ENCODE peak calls at places on chromosomes 3 and 15, in five cellular contexts. U is A549, I is sigmoid colon, C is suprapubic skin, X is HepG2. V is an unnamed sample.

GRCh38 chr3:46461971-46462910 is 2.5 kb downstream of the LTF start:
- DNase-seq in U (no peak), I (no peak), C (peak; percentile 18), X (no peak), V (no peak)

GRCh38 chr3:158094917-158095301 is 11.3 kb downstream of the SHOX2 start:
- DNase-seq in U (no peak), I (no peak), C (peak; percentile 49), X (no peak), V (no peak)

GRCh38 chr3:52473031-52473430 is 17.6 kb downstream of the NISCH start:
- DNase-seq in U (no peak), I (no peak), C (no peak), X (no peak), V (no peak)

GRCh38 chr15:74735305-74735704 is 10.0 kb upstream of the CYP1A1 start:
- DNase-seq in U (no peak), I (peak; percentile 4), C (no peak), X (no peak), V (no peak)

GRCh38 chr15:40087991-40088928 is 20.4 kb downstream of the BMF start:
- DNase-seq in U (no peak), I (peak; percentile 86), C (peak; percentile 70), X (peak; percentile 92), V (peak; percentile 67)

GRCh38 chr15:45179221-45179985 is 8.4 kb downstream of the SHF start:
- DNase-seq in U (peak; percentile 43), I (no peak), C (no peak), X (peak; percentile 48), V (no peak)

GRCh38 chr15:33068007-33068441 is 126.5 kb downstream of the FMN1 start:
- DNase-seq in U (peak; percentile 67), I (peak; percentile 74), C (peak; percentile 83), X (peak; percentile 66), V (no peak)

GRCh38 chr3:55488398-55489055 is 1.4 kb upstream of the WNT5A start:
- DNase-seq in U (peak; percentile 37), I (peak; percentile 89), C (peak; percentile 69), X (no peak), V (peak; percentile 83)

GRCh38 chr3:126481808-126482502 is 6.3 kb upstream of the ZXDC start:
- DNase-seq in U (no peak), I (no peak), C (peak; percentile 63), X (peak; percentile 71), V (no peak)

GRCh38 chr15:33370225-33371020 is 59.7 kb downstream of the RYR3 start:
- DNase-seq in U (no peak), I (no peak), C (no peak), X (no peak), V (no peak)

GRCh38 chr3:15536856-15537255 is 15.3 kb upstream of the COLQ start:
- DNase-seq in U (no peak), I (no peak), C (no peak), X (no peak), V (no peak)

GRCh38 chr3:173584834-173585831 is 187.6 kb downstream of the NLGN1 start:
- DNase-seq in U (peak; percentile 1), I (peak; percentile 72), C (no peak), X (no peak), V (no peak)

GRCh38 chr3:50254577-50255250 is 14.2 kb upstream of the SEMA3B start:
- DNase-seq in U (no peak), I (peak; percentile 85), C (peak; percentile 87), X (no peak), V (peak; percentile 33)

GRCh38 chr15:58442122-58442521 is 10.3 kb downstream of the LIPC start:
- DNase-seq in U (peak; percentile 48), I (no peak), C (peak; percentile 8), X (no peak), V (no peak)

GRCh38 chr15:67126551-67127333 is 61.3 kb downstream of the SMAD3 start:
- DNase-seq in U (no peak), I (no peak), C (no peak), X (peak; percentile 72), V (no peak)

GRCh38 chr15:41010335-41010734 is 57.1 kb downstream of the CHAC1 start:
- DNase-seq in U (no peak), I (no peak), C (no peak), X (no peak), V (no peak)

GRCh38 chr15:76108021-76108723 is 48.4 kb downstream of the TMEM266 start:
- DNase-seq in U (no peak), I (no peak), C (no peak), X (no peak), V (no peak)

GRCh38 chr15:44713006-44713966 is 2.0 kb downstream of the B2M start:
- DNase-seq in U (peak; percentile 60), I (no peak), C (no peak), X (peak; percentile 27), V (no peak)

GRCh38 chr3:115999598-115999997 is 376.3 kb downstream of the GAP43 start:
- DNase-seq in U (no peak), I (no peak), C (no peak), X (no peak), V (no peak)

GRCh38 chr3:119497824-119498187 is 541 bp upstream of the TIMMDC1 start:
- DNase-seq in U (peak; percentile 19), I (no peak), C (no peak), X (peak; percentile 20), V (peak; percentile 38)

GRCh38 chr15:98903377-98904018 is 104.1 kb downstream of the PGPEP1L start:
- DNase-seq in U (peak; percentile 80), I (no peak), C (no peak), X (no peak), V (no peak)

GRCh38 chr3:148930785-148931184 is 60.6 kb upstream of the GYG1 start:
- DNase-seq in U (no peak), I (no peak), C (no peak), X (no peak), V (no peak)

GRCh38 chr3:196082471-196082971 is 631 bp upstream of the TFRC start:
- DNase-seq in U (no peak), I (no peak), C (no peak), X (peak; percentile 10), V (no peak)

GRCh38 chr3:196080517-196080841 is 1.4 kb downstream of the TFRC start:
- DNase-seq in U (no peak), I (no peak), C (no peak), X (no peak), V (no peak)

GRCh38 chr3:196080997-196081833 is 675 bp downstream of the TFRC start:
- DNase-seq in U (peak; percentile 30), I (peak; percentile 81), C (peak; percentile 79), X (peak; percentile 35), V (peak; percentile 62)

GRCh38 chr3:196085534-196085933 is 3.6 kb upstream of the TFRC start:
- DNase-seq in U (no peak), I (no peak), C (no peak), X (no peak), V (no peak)

DNA sequence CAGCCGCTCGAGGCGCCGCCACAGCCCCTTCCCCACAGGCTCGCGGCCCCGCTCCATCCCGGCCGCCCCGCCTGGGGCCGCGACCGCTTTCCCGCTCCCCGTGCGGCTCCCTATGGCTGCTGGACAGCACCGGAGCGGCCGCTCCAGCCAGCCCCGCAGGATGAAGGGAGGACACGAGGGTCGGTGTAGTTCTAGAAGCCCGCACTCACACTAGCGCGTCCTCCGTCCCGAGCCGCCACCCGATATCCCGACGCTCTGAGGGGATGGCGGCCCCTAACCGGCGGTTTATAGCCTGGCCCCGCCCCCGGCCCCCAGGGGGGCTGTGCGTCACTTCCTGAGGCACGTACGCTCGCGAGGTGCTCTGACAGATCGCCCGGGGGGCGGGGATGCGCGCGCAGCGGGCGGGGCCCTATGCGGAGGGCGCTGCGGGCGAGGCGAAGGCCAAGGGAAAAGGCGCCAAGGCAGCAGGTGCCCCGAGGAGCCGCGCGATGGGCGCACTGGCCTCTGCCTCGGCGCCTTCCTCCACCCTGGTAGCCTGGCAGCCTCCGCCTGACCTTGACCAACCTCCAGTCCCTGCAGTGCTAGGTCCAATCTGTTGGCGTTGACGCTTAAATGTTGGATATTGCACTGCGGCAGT is at the start of gene TFRC:
- DNase-seq in U (peak; percentile 90), I (peak; percentile 97), C (peak; percentile 96), X (peak; percentile 92), V (peak; percentile 96)
- TF ChIP-seq CTCF in U (no peak), I (no peak), C (no peak), X (peak; percentile 38), V (no peak)

DNA sequence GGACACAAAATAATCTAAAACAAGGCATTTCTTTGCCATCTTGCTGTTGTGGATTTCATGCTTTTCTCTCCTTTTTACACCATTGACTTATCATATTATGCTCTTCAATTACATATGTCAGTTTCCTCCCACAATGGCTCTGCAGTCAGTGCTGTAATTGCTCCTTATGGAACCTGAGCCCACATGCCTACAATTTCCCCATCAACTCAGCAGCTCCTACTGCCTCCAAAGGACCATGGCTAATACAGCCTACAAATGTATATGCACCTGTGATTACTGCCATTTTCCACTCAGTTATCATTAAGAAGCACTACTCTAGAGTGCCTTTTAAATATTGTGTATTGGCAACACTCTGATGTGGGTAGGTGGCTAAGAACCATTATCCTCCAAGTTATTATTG is 30.8 kb downstream of the RTP4 start:
- DNase-seq in U (no peak), I (no peak), C (no peak), X (no peak), V (no peak)
- H3K27ac ChIP-seq in U (no peak overlapping the region), I (no peak overlapping the region), C (no peak overlapping the region), X (no peak overlapping the region), V (no peak overlapping the region)

DNA sequence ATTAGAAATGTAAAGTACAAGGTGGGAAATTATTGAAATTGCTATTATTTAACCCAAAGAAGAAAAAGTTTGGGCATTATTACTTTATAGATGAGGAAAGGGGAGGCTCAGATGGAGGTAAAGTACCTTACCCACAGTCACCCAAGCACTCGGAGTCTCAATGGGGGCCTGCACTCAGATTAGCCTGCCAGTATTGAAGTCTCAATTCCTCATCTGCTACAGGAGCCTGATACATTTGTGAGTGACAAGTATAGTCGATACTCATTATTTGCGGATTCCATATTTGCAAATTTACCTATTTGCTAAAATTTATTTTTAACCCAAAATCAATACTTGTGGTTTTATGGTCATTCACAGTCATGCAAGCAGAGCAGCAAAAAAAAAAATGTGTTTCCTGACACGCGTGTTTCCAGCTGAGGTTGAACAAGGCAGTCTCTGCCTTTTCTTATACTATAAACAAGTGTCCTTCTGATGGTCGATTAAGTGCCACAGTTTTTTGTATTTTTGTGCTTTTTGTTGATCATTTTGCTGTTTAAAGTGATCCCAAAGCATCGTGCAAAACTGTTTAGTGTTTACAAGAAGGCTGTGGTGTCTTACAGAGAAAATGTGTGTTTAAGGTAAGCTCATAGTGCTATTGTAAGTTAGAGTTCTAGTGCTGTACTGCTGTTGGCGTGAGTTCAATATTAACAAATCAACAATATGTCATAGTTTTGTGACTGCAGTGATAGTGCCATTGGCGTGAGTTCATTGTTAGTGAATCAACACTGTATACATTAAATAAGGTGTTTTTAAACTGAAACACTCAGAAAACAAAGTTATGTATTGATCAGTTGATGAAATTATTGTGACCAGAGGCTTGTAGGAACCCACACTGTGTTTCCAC is 48.0 kb downstream of the ARHGEF26 start:
- DNase-seq in U (no peak), I (no peak), C (no peak), X (no peak), V (no peak)
- TF ChIP-seq EP300 in U (no peak), I (no peak), C (no peak), X (no peak), V (no peak)

GRCh38 chr15:46411900-46412299 is 777.1 kb downstream of the SQOR start:
- DNase-seq in U (no peak), I (no peak), C (no peak), X (no peak), V (no peak)

GRCh38 chr15:46416544-46416943 is 781.7 kb downstream of the SQOR start:
- DNase-seq in U (no peak), I (no peak), C (no peak), X (no peak), V (no peak)

GRCh38 chr15:46409879-46410278 is 775.0 kb downstream of the SQOR start:
- DNase-seq in U (no peak), I (no peak), C (no peak), X (no peak), V (no peak)

GRCh38 chr15:46410681-46411080 is 775.9 kb downstream of the SQOR start:
- DNase-seq in U (no peak), I (no peak), C (no peak), X (no peak), V (no peak)

GRCh38 chr15:46413799-46414198 is 779.0 kb downstream of the SQOR start:
- DNase-seq in U (no peak), I (no peak), C (no peak), X (no peak), V (no peak)
- TF ChIP-seq CTCF in U (no peak), I (no peak), C (no peak), X (no peak), V (no peak)